ENCODE peak calls at places on chromosomes 16 and 17, in six cellular contexts. U is M059J; D is midbrain; J is stimulated activated CD8-positive, alpha-beta memory T cell treated with anti-CD3 and anti-CD28 coated beads, Interleukin-12 subunit alpha, Interleukin-12 subunit beta, amount 100 ng/mL, for 1 hour; L is T-helper 1 cell; Y is CD8-positive, alpha-beta T cell. C is an unnamed sample.

GRCh38 chr16:64738321-64738960 is 383.4 kb downstream of the CDH11 start:
- DNase-seq in U (peak; percentile 26), D (no peak), J (no peak), L (no peak), Y (no peak), C (no peak)

GRCh38 chr16:11909653-11910551 is 5.9 kb downstream of the GSPT1 start:
- DNase-seq in U (peak; percentile 11), D (no peak), J (no peak), L (no peak), Y (no peak), C (no peak)

GRCh38 chr16:54722210-54722676 is 208.4 kb upstream of the IRX5 start:
- DNase-seq in U (no peak), D (no peak), J (no peak), L (no peak), Y (no peak), C (no peak)

GRCh38 chr17:78174870-78175642 is 6.7 kb downstream of the SYNGR2 start:
- DNase-seq in U (no peak), D (no peak), J (no peak), L (no peak), Y (no peak), C (no peak)

GRCh38 chr17:81488276-81488860 is 24.2 kb downstream of the ACTG1 start:
- DNase-seq in U (no peak), D (no peak), J (no peak), L (no peak), Y (no peak), C (no peak)

GRCh38 chr17:65885484-65885883 is 306.4 kb downstream of the CEP112 start:
- DNase-seq in U (no peak), D (no peak), J (no peak), L (no peak), Y (no peak), C (no peak)

GRCh38 chr17:50883850-50884291 is 17.7 kb upstream of the TOB1 start:
- DNase-seq in U (no peak), D (no peak), J (no peak), L (no peak), Y (no peak), C (no peak)

GRCh38 chr17:83200231-83200699 is 120.9 kb downstream of the METRNL start:
- DNase-seq in U (peak; percentile 57), D (no peak), J (peak; percentile 21), L (no peak), Y (peak; percentile 65), C (peak; percentile 86)

GRCh38 chr16:8178271-8178670 is 412.0 kb downstream of the TMEM114 start:
- DNase-seq in U (no peak), D (no peak), J (no peak), L (no peak), Y (no peak), C (no peak)

GRCh38 chr17:40547079-40547784 is 18.0 kb downstream of the CCR7 start:
- DNase-seq in U (no peak), D (no peak), J (no peak), L (peak; percentile 47), Y (peak; percentile 82), C (no peak)

GRCh38 chr17:81334419-81334896 is 39.4 kb upstream of the SLC38A10 start:
- DNase-seq in U (no peak), D (no peak), J (no peak), L (no peak), Y (no peak), C (no peak)

GRCh38 chr16:23434380-23434779 is 18.6 kb downstream of the COG7 start:
- DNase-seq in U (peak; percentile 70), D (peak; percentile 47), J (no peak), L (peak; percentile 10), Y (peak; percentile 12), C (no peak)

GRCh38 chr16:930511-930910 is 40.3 kb downstream of the LMF1 start:
- DNase-seq in U (no peak), D (no peak), J (no peak), L (no peak), Y (no peak), C (peak; percentile 2)

GRCh38 chr17:5509482-5509881 is 23.1 kb downstream of the MIS12 start:
- DNase-seq in U (peak; percentile 87), D (no peak), J (no peak), L (no peak), Y (no peak), C (no peak)

GRCh38 chr17:9150407-9151090 is 129.2 kb downstream of the NTN1 start:
- DNase-seq in U (no peak), D (no peak), J (no peak), L (no peak), Y (no peak), C (no peak)

GRCh38 chr16:12205378-12205777 is 228.8 kb downstream of the SNX29 start:
- DNase-seq in U (no peak), D (no peak), J (no peak), L (no peak), Y (no peak), C (no peak)

GRCh38 chr17:76446449-76447231 is 6.3 kb downstream of the UBE2O start:
- DNase-seq in U (peak; percentile 96), D (no peak), J (no peak), L (no peak), Y (no peak), C (no peak)

C was measured in heart left ventricle.